ENCODE peak calls at places on chromosomes 16 and 17, in six cellular contexts. A is MCF 10A; J is stimulated activated CD4-positive, alpha-beta T cell treated with anti-CD3 and anti-CD28 coated beads, Interleukin-12 subunit alpha, Interleukin-12 subunit beta, amount 100 ng/mL, for 48 hours; B is HFFc6; U is activated naive CD8-positive, alpha-beta T cell treated with anti-CD3 and anti-CD28 coated beads, Interleukin-2, amount 10 ng/mL, durations not matched to agents 7 days and 5 days; I is RCC 7860. G is an unnamed sample.

GRCh38 chr17:59534583-59534982 is 30.8 kb upstream of the DHX40 start:
- DNase-seq in A (peak; percentile 14), J (no peak), B (no peak), U (no peak), I (no peak), G (no peak)

GRCh38 chr17:14919049-14919545 is 346.0 kb downstream of the PMP22 start:
- DNase-seq in A (no peak), J (no peak), B (no peak), U (no peak), I (no peak), G (no peak)

GRCh38 chr17:21674242-21674731 is 18.0 kb upstream of the KCNJ18 start:
- DNase-seq in A (no peak), J (no peak), B (no peak), U (no peak), I (no peak), G (no peak)

GRCh38 chr17:67546578-67547527 is 169.8 kb downstream of the PITPNC1 start:
- DNase-seq in A (peak; percentile 4), J (no peak), B (no peak), U (no peak), I (no peak), G (peak; percentile 20)

GRCh38 chr16:635573-636205 is 416 bp downstream of the METTL26 start:
- DNase-seq in A (no peak), J (no peak), B (no peak), U (no peak), I (no peak), G (no peak)

GRCh38 chr17:70527364-70527888 is 358.1 kb downstream of the KCNJ2 start:
- DNase-seq in A (no peak), J (no peak), B (no peak), U (no peak), I (no peak), G (no peak)

GRCh38 chr16:55513616-55514015 is 4.7 kb downstream of the LPCAT2 start:
- DNase-seq in A (no peak), J (no peak), B (no peak), U (no peak), I (peak; percentile 31), G (no peak)

GRCh38 chr16:30185141-30185682 is 1.8 kb downstream of the CORO1A start:
- DNase-seq in A (no peak), J (peak; percentile 29), B (no peak), U (no peak), I (no peak), G (no peak)

GRCh38 chr16:27177031-27177774 is 26.1 kb upstream of the KDM8 start:
- DNase-seq in A (no peak), J (no peak), B (peak; percentile 82), U (no peak), I (peak; percentile 57), G (peak; percentile 29)

GRCh38 chr16:56657555-56658430 is at the start of gene MT1F:
- DNase-seq in A (peak; percentile 95), J (peak; percentile 57), B (no peak), U (peak; percentile 82), I (peak; percentile 50), G (no peak)

GRCh38 chr17:28675980-28676379 is 14.0 kb downstream of the SUPT6H start:
- DNase-seq in A (peak; percentile 43), J (no peak), B (no peak), U (no peak), I (peak; percentile 7), G (no peak)